ENCODE peak calls at places on chromosomes 2 and 18, in seven cellular contexts. Q, V, I, S, L, C and O are unnamed samples.

GRCh38 chr2:208501217-208501616 is 94.6 kb downstream of the PTH2R start:
- DNase-seq in V (no peak), Q (no peak), C (no peak), S (no peak), I (no peak), L (no peak), O (no peak)

GRCh38 chr18:47345291-47345690 is 93.8 kb upstream of the SKOR2 start:
- DNase-seq in L (no peak), V (no peak), I (no peak), C (no peak), Q (no peak), S (no peak), O (no peak)

GRCh38 chr2:68689553-68690537 is 44.8 kb upstream of the ARHGAP25 start:
- DNase-seq in V (no peak), I (peak; percentile 75), C (no peak), L (no peak), S (no peak), Q (no peak), O (no peak)

GRCh38 chr18:26301681-26302080 is 75.4 kb downstream of the TAF4B start:
- DNase-seq in Q (peak; percentile 9), I (no peak), V (no peak), L (peak; percentile 19), C (no peak), S (no peak), O (no peak)

GRCh38 chr2:149094217-149095015 is 55.9 kb downstream of the LYPD6B start:
- DNase-seq in L (peak; percentile 86), I (no peak), V (no peak), C (no peak), Q (peak; percentile 78), S (no peak), O (no peak)

GRCh38 chr18:54052259-54052658 is 172.2 kb downstream of the MBD2 start:
- DNase-seq in C (no peak), L (no peak), S (no peak), Q (no peak), V (no peak), I (no peak), O (no peak)

GRCh38 chr18:38940863-38941531 is 1375.4 kb upstream of the CELF4 start:
- DNase-seq in C (no peak), I (peak; percentile 97), V (no peak), L (peak; percentile 59), Q (peak; percentile 89), S (peak; percentile 68), O (no peak)

GRCh38 chr2:115549731-115550130 is 1107.3 kb downstream of the DPP10 start:
- DNase-seq in Q (no peak), V (no peak), S (no peak), L (no peak), C (no peak), I (no peak), O (no peak)

GRCh38 chr2:200599206-200599605 is 13.4 kb downstream of the AOX1 start:
- DNase-seq in S (no peak), V (no peak), Q (no peak), L (no peak), I (no peak), C (no peak), O (no peak)

GRCh38 chr2:46487667-46488333 is 8.4 kb downstream of the TMEM247 start:
- DNase-seq in I (no peak), C (no peak), S (no peak), L (peak; percentile 77), V (peak; percentile 93), Q (peak; percentile 68), O (peak; percentile 33)

GRCh38 chr2:131367352-131367751 is 3.4 kb upstream of the RAB6D start:
- DNase-seq in I (no peak), C (no peak), S (no peak), Q (no peak), L (no peak), V (no peak), O (no peak)

GRCh38 chr2:102770506-102770905 is 8.7 kb downstream of the TMEM182 start:
- DNase-seq in C (no peak), I (no peak), S (no peak), L (peak; percentile 72), Q (no peak), V (no peak), O (no peak)

GRCh38 chr18:56831988-56832387 is 180.8 kb downstream of the WDR7 start:
- DNase-seq in S (no peak), V (no peak), I (no peak), L (peak; percentile 68), C (no peak), Q (peak; percentile 81), O (no peak)

GRCh38 chr18:44761812-44762211 is 81.1 kb downstream of the SETBP1 start:
- DNase-seq in L (no peak), S (no peak), Q (no peak), V (no peak), C (peak; percentile 88), I (no peak), O (peak; percentile 49)

GRCh38 chr2:191152841-191153240 is 2.0 kb upstream of the STAT4 start:
- DNase-seq in V (peak; percentile 36), S (no peak), C (no peak), I (peak; percentile 77), L (peak; percentile 92), Q (peak; percentile 79), O (no peak)
- H3K27ac ChIP-seq in V (no peak overlapping the region), S (no peak overlapping the region), C (no peak overlapping the region), I (peak overlapping the region; percentile 93), L (no peak overlapping the region), Q (no peak overlapping the region), O (no peak overlapping the region)

GRCh38 chr2:40719414-40719813 is 267.5 kb upstream of the SLC8A1 start:
- DNase-seq in S (no peak), V (no peak), C (no peak), L (no peak), I (no peak), Q (no peak), O (no peak)

GRCh38 chr2:40721595-40721994 is 269.7 kb upstream of the SLC8A1 start:
- DNase-seq in I (no peak), V (no peak), Q (no peak), L (peak; percentile 39), S (no peak), C (no peak), O (no peak)

DNA sequence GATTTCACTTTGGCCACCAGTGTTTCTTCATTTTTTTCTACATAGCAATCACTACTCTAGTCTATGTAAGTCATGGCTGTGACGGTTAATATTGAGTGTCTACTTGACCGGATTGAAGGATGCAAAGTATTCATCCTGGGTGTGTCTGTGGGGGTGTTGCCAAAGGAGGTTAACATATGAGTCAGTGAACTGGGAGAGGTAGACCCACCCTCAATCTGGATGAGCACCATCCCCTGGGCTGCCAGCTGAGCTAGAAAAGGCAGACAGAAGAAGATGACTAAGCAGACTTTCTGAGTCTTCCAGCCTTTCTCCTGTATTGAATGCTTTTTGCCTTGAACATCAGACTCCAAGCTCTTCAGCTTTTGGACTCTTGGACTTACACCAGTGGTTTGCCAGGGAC is 265.0 kb upstream of the SLC8A1 start:
- DNase-seq in S (no peak), Q (no peak), V (no peak), I (no peak), L (peak; percentile 91), C (no peak), O (no peak)
- H3K4me3 ChIP-seq in S (no peak overlapping the region), Q (no peak overlapping the region), V (no peak overlapping the region), I (no peak overlapping the region), L (no peak overlapping the region), C (no peak overlapping the region), O (no peak overlapping the region)

GRCh38 chr2:217890445-217890844 is 112.3 kb downstream of the TNS1 start:
- DNase-seq in V (no peak), Q (peak; percentile 79), S (no peak), C (no peak), I (no peak), L (peak; percentile 83), O (no peak)
- H3K27ac ChIP-seq in V (peak overlapping the region; percentile 10), Q (no peak overlapping the region), S (no peak overlapping the region), C (peak overlapping the region; percentile 7), I (no peak overlapping the region), L (peak overlapping the region; percentile 34), O (no peak overlapping the region)

DNA sequence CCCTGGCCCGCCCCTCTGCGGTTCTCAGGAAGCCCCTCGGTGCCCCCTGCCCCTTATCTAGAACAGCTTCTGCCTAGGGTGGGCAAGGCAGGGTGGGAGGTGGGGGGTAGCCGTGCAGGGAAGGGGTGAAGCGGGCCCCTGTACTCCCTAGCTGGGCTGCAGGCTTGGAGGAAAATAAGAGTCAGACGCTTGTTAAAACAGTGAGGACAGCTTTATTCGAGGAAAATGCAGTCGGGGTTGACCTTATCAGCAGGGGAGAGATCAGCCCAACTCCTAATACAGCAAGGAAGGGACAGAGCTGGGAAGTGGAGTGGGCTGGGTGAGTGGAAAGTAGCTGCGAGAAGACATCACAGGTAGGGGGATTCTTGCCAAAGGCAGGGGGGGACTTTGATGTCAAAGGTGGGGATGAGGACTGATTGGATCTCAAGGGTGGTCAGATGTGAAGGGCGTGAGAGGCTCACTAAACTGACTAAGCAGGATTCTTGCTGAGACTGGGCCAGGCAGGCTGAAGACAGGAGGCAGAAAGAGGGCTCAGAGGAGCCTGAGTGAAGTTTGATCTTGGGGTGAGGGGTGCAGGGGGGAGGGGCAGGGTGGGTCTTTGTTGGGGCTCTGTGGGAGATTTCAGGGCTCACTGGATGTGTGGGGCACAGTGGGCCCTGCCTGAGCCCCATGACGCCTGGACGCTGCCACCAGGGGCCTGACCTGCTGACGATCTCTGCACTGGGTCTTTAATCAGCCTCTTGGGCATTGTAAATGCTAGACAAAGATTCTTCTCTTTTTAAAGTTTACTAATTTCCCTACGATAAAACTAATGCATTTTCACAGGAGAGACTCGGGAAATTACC is 29.9 kb downstream of the HPCAL1 start:
- DNase-seq in I (no peak), C (no peak), S (no peak), L (no peak), Q (no peak), V (no peak), O (no peak)
- H3K4me3 ChIP-seq in I (no peak overlapping the region), C (no peak overlapping the region), S (peak overlapping the region; percentile 80), L (no peak overlapping the region), Q (no peak overlapping the region), V (no peak overlapping the region), O (no peak overlapping the region)

GRCh38 chr2:173027181-173028128 is 48.2 kb upstream of the MAP3K20 start:
- DNase-seq in I (peak; percentile 78), L (peak; percentile 77), Q (peak; percentile 86), S (peak; percentile 58), V (no peak), C (peak; percentile 89), O (peak; percentile 84)
- H3K27ac ChIP-seq in I (no peak overlapping the region), L (no peak overlapping the region), Q (no peak overlapping the region), S (no peak overlapping the region), V (no peak overlapping the region), C (peak overlapping the region; percentile 44), O (no peak overlapping the region)

DNA sequence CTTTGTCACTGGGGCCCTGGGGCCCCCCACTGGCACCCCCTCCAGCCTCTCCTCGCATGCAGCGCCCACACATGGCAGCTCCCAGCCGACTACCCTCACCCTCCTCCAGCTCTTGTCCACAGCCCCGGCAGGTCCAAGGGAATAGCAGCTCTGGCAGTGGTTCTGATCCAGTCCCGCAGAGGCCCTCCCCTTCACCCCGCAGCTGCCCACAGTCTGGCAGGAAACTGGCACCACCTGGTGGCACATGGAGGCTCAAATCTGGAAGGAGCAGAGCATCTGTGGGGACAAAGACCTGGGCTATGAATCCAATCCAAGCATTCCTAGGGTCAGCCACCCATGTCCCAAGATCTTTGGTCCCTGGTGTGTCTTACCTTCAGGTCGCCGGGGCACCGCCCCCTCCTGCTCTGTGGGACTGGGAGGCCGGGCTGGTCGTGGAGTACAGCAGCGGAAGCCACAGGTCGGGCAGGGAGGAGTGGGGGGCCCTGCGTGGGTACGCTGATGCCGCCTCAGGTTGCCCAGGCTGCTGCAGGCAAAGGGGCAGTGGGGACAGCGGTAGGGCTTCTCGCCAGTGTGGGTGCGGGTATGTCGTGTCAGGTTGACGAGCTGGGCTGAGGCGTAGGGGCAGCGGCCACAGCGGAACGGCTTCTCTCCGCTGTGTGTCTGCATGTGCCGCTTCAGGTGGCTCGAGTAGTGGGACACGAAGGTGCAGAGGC is 2.3 kb downstream of the ZNF513 start:
- DNase-seq in L (no peak), S (no peak), C (no peak), I (no peak), V (peak; percentile 81), Q (no peak), O (peak; percentile 60)
- H3K4me3 ChIP-seq in L (no peak overlapping the region), S (no peak overlapping the region), C (no peak overlapping the region), I (no peak overlapping the region), V (no peak overlapping the region), Q (no peak overlapping the region), O (no peak overlapping the region)